ENCODE peak calls at places on chromosomes 12 and 14, in four cellular contexts. O, H, E and S are unnamed samples.
A peak's percentile ranks its signal among the peaks of the same experiment; 100 is the strongest.

GRCh38 chr12:65335021-65335714 is 56.7 kb downstream of the MSRB3 start:
- DNase-seq in E (peak; percentile 21), O (no peak), H (no peak), S (peak; percentile 79)

GRCh38 chr14:104514156-104514848 is 65.3 kb upstream of the C14orf180 start:
- DNase-seq in O (no peak), E (no peak), H (no peak), S (no peak)

GRCh38 chr12:67453181-67453580 is 184.0 kb downstream of the CAND1 start:
- DNase-seq in E (no peak), O (no peak), H (no peak), S (no peak)

GRCh38 chr14:89870335-89870734 is 84.2 kb downstream of the EFCAB11 start:
- DNase-seq in E (no peak), O (no peak), H (no peak), S (no peak)

GRCh38 chr14:90305176-90305601 is 26.6 kb downstream of the NRDE2 start:
- DNase-seq in H (no peak), O (no peak), E (no peak), S (no peak)

GRCh38 chr12:29427964-29428363 is 47.0 kb upstream of the ERGIC2 start:
- DNase-seq in H (no peak), E (no peak), O (no peak), S (no peak)

GRCh38 chr14:64801800-64802199 is 77.9 kb downstream of the SPTB start:
- DNase-seq in O (no peak), H (no peak), E (no peak), S (no peak)

GRCh38 chr14:29865299-29865698 is 62.3 kb downstream of the PRKD1 start:
- DNase-seq in E (no peak), H (no peak), O (no peak), S (no peak)

GRCh38 chr12:7206691-7207090 is 17.2 kb downstream of the PEX5 start:
- DNase-seq in E (no peak), O (no peak), H (no peak), S (no peak)

GRCh38 chr12:110649341-110649847 is 35.5 kb downstream of the TCTN1 start:
- DNase-seq in E (no peak), H (no peak), O (no peak), S (no peak)

GRCh38 chr12:48388430-48388829 is 37.7 kb upstream of the ZNF641 start:
- DNase-seq in H (no peak), E (no peak), O (no peak), S (no peak)

GRCh38 chr12:3047961-3048360 is 29.2 kb upstream of the TSPAN9 start:
- DNase-seq in H (no peak), O (no peak), E (no peak), S (no peak)

DNA sequence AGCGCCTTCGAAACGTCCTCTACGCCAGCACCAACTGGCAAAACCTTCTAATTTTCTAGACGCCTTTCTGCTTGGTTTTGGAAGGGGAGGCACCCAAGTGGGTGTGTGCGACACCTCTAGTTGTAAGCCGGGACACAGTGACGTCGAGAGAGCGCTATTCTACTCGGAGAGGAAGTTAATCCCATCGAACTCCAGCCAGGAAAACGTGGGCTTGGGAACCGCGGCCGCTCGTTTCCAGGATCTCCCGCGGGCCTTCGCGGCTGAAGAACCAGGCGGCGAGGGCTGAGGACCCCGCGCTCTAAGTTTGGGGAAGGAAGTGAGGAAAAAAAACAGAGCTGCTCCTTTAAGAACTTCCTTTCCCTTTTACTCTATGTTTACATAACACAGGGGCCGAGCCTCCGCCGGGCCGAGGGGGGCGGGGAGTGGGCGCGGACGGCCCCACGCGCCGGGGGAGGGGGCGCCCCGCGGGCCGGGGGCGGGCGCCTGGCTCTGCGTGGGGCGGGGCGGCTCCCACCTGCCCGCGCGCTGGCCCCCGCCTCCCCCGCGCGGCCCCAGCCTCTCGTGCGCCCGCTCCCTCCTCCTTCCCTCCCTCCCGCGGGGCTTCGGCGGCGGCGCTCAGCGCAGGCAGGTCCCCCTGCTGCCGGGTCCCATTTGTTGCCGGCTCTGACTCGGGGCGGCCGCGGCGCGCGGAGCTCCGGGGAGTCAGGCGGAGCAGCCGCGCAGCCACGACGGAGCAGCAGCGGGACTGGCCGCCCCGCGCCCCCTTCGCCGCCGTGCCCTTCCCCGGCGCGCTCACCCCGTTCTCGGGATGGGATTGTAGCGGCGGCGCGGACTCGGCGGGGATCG is at the start of gene PELI2:
- DNase-seq in H (peak; percentile 89), O (peak; percentile 87), E (peak; percentile 77), S (peak; percentile 81)
- TF ChIP-seq CTCF in H (no peak), O (no peak), E (peak; percentile 15), S (peak; percentile 62)

DNA sequence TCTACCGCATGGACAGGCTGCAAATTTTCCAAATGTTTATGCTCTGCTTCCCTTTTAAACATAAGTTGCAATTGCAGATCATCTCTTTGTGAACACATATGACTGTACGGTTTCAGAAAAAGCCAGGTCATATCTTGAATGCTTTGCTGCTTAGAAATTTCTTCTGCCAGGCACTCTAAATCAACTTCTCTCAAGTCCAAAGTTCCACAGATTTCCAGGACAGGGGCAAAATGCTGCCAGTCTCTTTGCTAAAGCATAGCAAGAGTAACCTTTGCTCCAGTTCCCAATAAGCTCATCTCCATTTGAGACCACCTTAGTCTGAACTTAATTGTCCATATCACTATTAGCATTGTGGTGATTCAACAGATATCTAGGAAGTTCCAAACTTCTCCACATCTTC is 13.6 kb upstream of the RERGL start:
- DNase-seq in O (no peak), H (no peak), E (no peak), S (no peak)
- H3K27ac ChIP-seq in O (no peak overlapping the region), H (no peak overlapping the region), E (no peak overlapping the region), S (no peak overlapping the region)

DNA sequence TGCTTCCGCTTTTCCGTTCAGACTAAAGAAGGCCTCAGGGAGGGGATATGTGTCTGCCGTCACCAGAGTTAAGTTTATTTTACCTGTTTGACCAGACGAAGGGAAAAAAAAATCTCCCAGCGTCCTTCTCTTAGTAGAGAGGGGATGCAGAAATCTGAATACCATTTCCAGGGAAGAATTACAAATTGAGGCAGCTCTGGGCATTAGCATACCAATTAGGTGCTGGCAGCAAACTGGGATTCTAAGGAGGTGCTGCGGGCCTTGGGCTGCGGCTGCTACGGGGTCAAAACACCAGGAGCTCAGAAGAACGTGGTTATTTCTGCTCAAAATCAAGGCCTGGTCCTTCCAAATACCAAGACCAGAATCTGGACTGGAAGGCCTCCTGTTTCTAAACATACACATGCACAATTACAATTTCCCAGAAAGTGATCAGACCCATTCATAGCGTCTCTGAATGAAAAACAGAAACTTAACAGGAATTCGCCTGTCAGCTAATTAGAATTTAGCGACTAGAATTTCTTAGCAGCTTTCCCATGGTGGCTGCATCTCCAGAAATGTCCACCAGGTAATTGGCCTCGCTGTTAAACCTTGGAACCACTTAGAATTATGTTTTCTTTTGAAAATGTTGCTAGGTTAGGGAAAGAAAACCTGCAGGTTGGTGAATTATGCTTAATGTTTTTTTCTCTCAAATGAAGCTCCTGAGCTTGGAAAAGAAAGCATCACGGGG is 617.0 kb downstream of the VRK1 start:
- DNase-seq in E (no peak), O (no peak), H (no peak), S (no peak)
- TF ChIP-seq CTCF in E (no peak), O (no peak), H (no peak), S (no peak)

GRCh38 chr14:38209572-38210159 is 2.0 kb downstream of the SSTR1 start:
- DNase-seq in E (no peak), O (no peak), H (peak; percentile 43), S (no peak)

GRCh38 chr14:38206689-38207088 is 1.0 kb upstream of the SSTR1 start:
- DNase-seq in E (no peak), O (no peak), H (no peak), S (no peak)

GRCh38 chr14:38208825-38209562 is 1.3 kb downstream of the SSTR1 start:
- DNase-seq in E (peak; percentile 6), O (peak; percentile 53), H (peak; percentile 44), S (no peak)

GRCh38 chr14:38207342-38207741 is 362 bp upstream of the SSTR1 start:
- DNase-seq in E (no peak), H (no peak), O (no peak), S (no peak)

GRCh38 chr14:38207830-38208815 is at the start of gene SSTR1:
- DNase-seq in E (peak; percentile 6), O (peak; percentile 27), H (no peak), S (no peak)
- H3K27ac ChIP-seq in E (peak within 1 kb of the TSS; percentile 13), O (no peak within 1 kb of the TSS), H (no peak within 1 kb of the TSS), S (no peak within 1 kb of the TSS)

GRCh38 chr12:106246891-106247730 is 709 bp downstream of the CKAP4 start:
- DNase-seq in O (peak; percentile 90), H (peak; percentile 83), E (peak; percentile 65), S (peak; percentile 63)
- TF ChIP-seq CTCF in O (peak; percentile 12), H (no peak), E (no peak), S (peak; percentile 6)

GRCh38 chr12:120102189-120103043 is 14.1 kb downstream of the RAB35 start:
- DNase-seq in O (peak; percentile 54), H (no peak), E (no peak), S (no peak)

GRCh38 chr12:120101617-120102016 is 14.9 kb downstream of the RAB35 start:
- DNase-seq in O (peak; percentile 46), E (no peak), H (no peak), S (no peak)

GRCh38 chr12:120100630-120101029 is 15.9 kb downstream of the RAB35 start:
- DNase-seq in O (peak; percentile 95), E (peak; percentile 78), H (no peak), S (peak; percentile 66)

GRCh38 chr12:120099738-120100137 is 16.8 kb downstream of the RAB35 start:
- DNase-seq in E (no peak), O (peak; percentile 48), H (no peak), S (no peak)

GRCh38 chr12:120101182-120101581 is 15.4 kb downstream of the RAB35 start:
- DNase-seq in E (no peak), O (peak; percentile 69), H (no peak), S (peak; percentile 31)
- H3K27ac ChIP-seq in E (peak overlapping the region; percentile 22), O (peak overlapping the region; percentile 94), H (no peak overlapping the region), S (peak overlapping the region; percentile 36)